ENCODE peak calls at places on chromosomes 3 and 15, in four cellular contexts. F, D, E and M are unnamed samples.

GRCh38 chr3:107543666-107544065 is 20.9 kb downstream of the BBX start:
- DNase-seq in E (no peak), D (no peak), F (no peak), M (no peak)

GRCh38 chr3:13861461-13861860 is 18.4 kb downstream of the WNT7A start:
- DNase-seq in D (no peak), E (no peak), F (no peak), M (no peak)

GRCh38 chr3:49724586-49724985 is 835 bp upstream of the GMPPB start:
- DNase-seq in E (no peak), F (peak), D (no peak), M (no peak)

GRCh38 chr15:84982301-84982920 is 755 bp downstream of the PDE8A start:
- DNase-seq in D (no peak), F (peak), E (peak), M (no peak)

GRCh38 chr15:63884953-63885352 is 51.2 kb upstream of the HERC1 start:
- DNase-seq in D (no peak), F (no peak), E (no peak), M (no peak)

GRCh38 chr15:101206173-101206572 is 45.7 kb downstream of the CHSY1 start:
- DNase-seq in F (peak), D (no peak), E (no peak), M (peak)

GRCh38 chr15:90955911-90956310 is 1.2 kb downstream of the RCCD1 start:
- DNase-seq in D (no peak), E (no peak), F (no peak), M (no peak)

GRCh38 chr3:150410311-150411105 is 2.4 kb downstream of the TSC22D2 start:
- DNase-seq in E (peak), D (peak), F (peak), M (no peak)

GRCh38 chr3:171417813-171418212 is 42.4 kb downstream of the TNIK start:
- DNase-seq in E (no peak), F (no peak), D (no peak), M (no peak)

GRCh38 chr3:127371846-127372245 is 84.0 kb upstream of the PRR20G start:
- DNase-seq in E (no peak), D (no peak), F (no peak), M (no peak)

GRCh38 chr3:101077361-101078011 is 84.3 kb upstream of the ABI3BP start:
- DNase-seq in F (no peak), E (no peak), D (no peak), M (no peak)

GRCh38 chr15:61228025-61228901 is 839 bp downstream of the RORA start:
- DNase-seq in E (no peak), D (peak), F (no peak), M (no peak)

GRCh38 chr3:94004301-94004910 is 24.0 kb downstream of the STX19 start:
- DNase-seq in E (no peak), F (peak), D (peak), M (peak)